ENCODE peak calls at places on chromosomes 4 and X, in four cellular contexts. J, Z, S and X are unnamed samples.
A peak's percentile ranks its signal among the peaks of the same experiment; 100 is the strongest.

GRCh38 chr4:188606635-188607034 is 467.4 kb downstream of the TRIML1 start:
- DNase-seq in S (no peak), J (no peak), Z (no peak), X (no peak)

GRCh38 chr4:174604198-174604597 is 81.9 kb upstream of the HPGD start:
- DNase-seq in S (no peak), J (no peak), Z (no peak), X (no peak)

GRCh38 chr4:7781361-7781760 is 158.3 kb downstream of the AFAP1 start:
- DNase-seq in J (no peak), Z (no peak), S (no peak), X (no peak)

GRCh38 chr4:76200771-76201224 is 12.8 kb downstream of the SCARB2 start:
- DNase-seq in S (no peak), Z (no peak), J (no peak), X (no peak)

GRCh38 chr4:131367441-131367840 is 1781.7 kb upstream of the PCDH10 start:
- DNase-seq in J (no peak), Z (no peak), S (no peak), X (no peak)

GRCh38 chr4:88481557-88481956 is 24.6 kb downstream of the HERC5 start:
- DNase-seq in Z (peak; percentile 22), J (no peak), S (no peak), X (no peak)

GRCh38 chr4:178917756-178918155 is 1475.5 kb upstream of the AGA start:
- DNase-seq in Z (no peak), S (no peak), J (no peak), X (no peak)

GRCh38 chr4:84837751-84838150 is 128.7 kb downstream of the WDFY3 start:
- DNase-seq in J (no peak), Z (no peak), S (no peak), X (no peak)

GRCh38 chrX:78595901-78596502 is 63.1 kb downstream of the RTL3 start:
- DNase-seq in S (no peak), J (no peak), Z (no peak), X (no peak)

GRCh38 chr4:86131456-86131855 is 228.4 kb downstream of the MAPK10 start:
- DNase-seq in J (no peak), Z (no peak), S (no peak), X (no peak)

GRCh38 chrX:44431206-44431605 is 87.7 kb upstream of the EFHC2 start:
- DNase-seq in S (no peak), Z (no peak), J (no peak), X (no peak)

GRCh38 chr4:6183740-6184139 is 16.6 kb downstream of the JAKMIP1 start:
- DNase-seq in S (no peak), J (no peak), Z (no peak), X (peak; percentile 65)

GRCh38 chr4:123784626-123785025 is 388.0 kb downstream of the SPRY1 start:
- DNase-seq in S (no peak), J (no peak), Z (no peak), X (no peak)

GRCh38 chr4:1668488-1668840 is 15.6 kb downstream of the FAM53A start:
- DNase-seq in J (peak; percentile 64), Z (peak; percentile 5), S (no peak), X (no peak)

GRCh38 chr4:121308828-121309227 is 72.0 kb downstream of the QRFPR start:
- DNase-seq in S (no peak), Z (no peak), J (no peak), X (no peak)

GRCh38 chrX:120736989-120737388 is 107.1 kb upstream of the C1GALT1C1 start:
- DNase-seq in S (no peak), Z (no peak), J (no peak), X (no peak)

GRCh38 chr4:793941-794621 is 31.8 kb downstream of the CPLX1 start:
- DNase-seq in J (no peak), Z (no peak), S (peak; percentile 75), X (no peak)

GRCh38 chrX:133359466-133359865 is 55.8 kb downstream of the GPC4 start:
- DNase-seq in S (no peak), J (no peak), Z (no peak), X (no peak)

GRCh38 chrX:85244411-85245210 is 820 bp downstream of the ZNF711 start:
- DNase-seq in Z (peak; percentile 60), J (peak; percentile 39), S (peak; percentile 40), X (peak; percentile 14)

GRCh38 chr4:153137677-153138630 is 66.3 kb upstream of the TRIM2 start:
- DNase-seq in Z (peak; percentile 57), J (no peak), S (no peak), X (no peak)

GRCh38 chr4:125664091-125664767 is 349.5 kb downstream of the FAT4 start:
- DNase-seq in J (no peak), S (no peak), Z (no peak), X (no peak)

GRCh38 chr4:117417856-117418255 is 332.5 kb upstream of the TRAM1L1 start:
- DNase-seq in J (no peak), S (no peak), Z (no peak), X (no peak)

GRCh38 chr4:109119852-109120251 is 182.6 kb downstream of the COL25A1 start:
- DNase-seq in J (no peak), Z (no peak), S (no peak), X (no peak)

GRCh38 chrX:53717205-53717604 is 30.7 kb upstream of the HUWE1 start:
- DNase-seq in Z (no peak), S (peak; percentile 26), J (no peak), X (no peak)

GRCh38 chr4:110059556-110060191 is 138.7 kb downstream of the ELOVL6 start:
- DNase-seq in J (no peak), Z (no peak), S (peak; percentile 54), X (peak; percentile 37)

GRCh38 chr4:101420661-101421060 is 73.3 kb upstream of the PPP3CA start:
- DNase-seq in S (no peak), J (no peak), Z (no peak), X (no peak)

GRCh38 chr4:8240211-8241041 is 29.1 kb upstream of the HTRA3 start:
- DNase-seq in S (no peak), J (peak; percentile 86), Z (no peak), X (no peak)

GRCh38 chrX:130097507-130098201 is 12.6 kb downstream of the ELF4 start:
- DNase-seq in J (peak; percentile 76), S (no peak), Z (peak; percentile 88), X (no peak)

GRCh38 chr4:184459413-184459812 is 14.9 kb downstream of the IRF2 start:
- DNase-seq in Z (no peak), S (no peak), J (no peak), X (no peak)

GRCh38 chr4:6121276-6121850 is 79.0 kb downstream of the JAKMIP1 start:
- DNase-seq in Z (peak; percentile 16), J (no peak), S (no peak), X (no peak)

GRCh38 chr4:140943887-140944515 is 187.8 kb upstream of the TBC1D9 start:
- DNase-seq in J (no peak), Z (no peak), S (no peak), X (no peak)

GRCh38 chr4:122621010-122621616 is at the start of gene IL21:
- DNase-seq in S (no peak), Z (no peak), J (no peak), X (no peak)

GRCh38 chr4:123744664-123745290 is 348.2 kb downstream of the SPRY1 start:
- DNase-seq in S (no peak), Z (no peak), J (no peak), X (no peak)

GRCh38 chr4:93759506-93759905 is 69.0 kb upstream of the ATOH1 start:
- DNase-seq in S (no peak), Z (no peak), J (no peak), X (no peak)

GRCh38 chrX:150762258-150762867 is 69.2 kb downstream of the MTMR1 start:
- DNase-seq in J (no peak), Z (no peak), S (no peak), X (no peak)

GRCh38 chr4:64822405-64822804 is 413.2 kb upstream of the TECRL start:
- DNase-seq in Z (no peak), S (no peak), J (no peak), X (no peak)

DNA sequence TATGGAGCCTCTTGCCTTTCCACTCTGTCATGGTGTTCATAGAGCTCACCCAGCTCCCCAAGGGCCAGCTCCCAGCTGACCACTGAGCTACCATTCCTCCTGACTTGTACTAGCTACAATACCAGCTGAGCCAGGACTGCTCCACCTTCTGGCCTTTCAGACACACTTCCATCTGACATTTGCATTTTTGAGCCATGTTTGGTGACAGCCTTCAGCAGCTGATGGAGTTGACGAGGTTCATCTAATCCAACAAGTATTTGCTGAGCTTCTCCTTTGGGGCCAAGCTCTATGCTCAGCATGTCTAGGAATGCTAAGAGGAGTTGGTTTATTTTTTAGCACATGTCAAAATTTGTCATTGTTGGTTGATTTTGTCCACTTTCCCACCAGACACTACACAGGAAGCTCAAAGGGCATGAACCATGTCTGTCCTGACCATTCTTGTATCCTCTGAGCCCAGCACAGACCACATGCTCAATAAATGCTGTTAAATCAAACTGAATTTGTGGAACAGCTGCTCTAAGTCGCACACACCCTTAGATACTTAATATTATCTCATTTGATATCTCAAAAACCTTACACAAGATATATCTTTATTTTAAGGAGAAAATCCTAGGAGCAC is 142.6 kb upstream of the PPARGC1A start:
- DNase-seq in J (no peak), S (no peak), Z (peak; percentile 4), X (no peak)
- TF ChIP-seq CTCF in J (no peak), S (peak; percentile 14), Z (peak; percentile 27), X (no peak)

GRCh38 chrX:134931550-134931949 is 59.2 kb upstream of the SMIM10 start:
- DNase-seq in J (no peak), Z (no peak), S (no peak), X (no peak)
- TF ChIP-seq CTCF in J (no peak), Z (peak; percentile 11), S (no peak), X (no peak)

DNA sequence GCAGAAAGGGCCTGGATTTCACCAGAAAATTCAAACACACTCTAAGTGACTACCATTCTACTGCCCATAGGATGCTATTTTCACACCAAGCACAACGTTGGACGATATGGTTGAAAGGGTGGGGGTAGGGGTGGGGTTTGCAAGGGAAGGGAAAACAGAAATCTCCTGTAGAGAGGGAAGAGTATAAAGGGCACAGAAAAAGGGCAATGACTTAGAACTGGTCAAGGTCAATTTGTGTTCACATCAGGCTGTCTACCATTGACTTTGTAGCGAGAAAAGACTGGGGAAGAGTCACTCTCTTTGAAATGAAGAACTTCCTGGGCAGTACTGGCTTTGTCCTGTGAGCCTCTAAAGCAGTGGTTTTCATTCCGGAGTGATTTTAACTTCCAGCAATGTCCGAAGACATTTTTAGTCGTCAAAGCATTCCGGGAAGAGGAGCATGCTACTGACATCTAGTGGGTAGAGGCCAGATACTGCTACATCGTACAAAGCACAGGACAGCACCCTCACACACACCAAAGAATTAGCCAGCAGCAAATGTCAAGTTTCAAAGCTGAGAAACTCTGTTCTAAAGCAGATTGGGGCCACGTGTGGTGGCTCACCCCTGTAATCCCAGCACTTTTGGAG is 48.4 kb upstream of the SLC7A3 start:
- DNase-seq in S (no peak), J (no peak), Z (peak; percentile 4), X (peak; percentile 9)
- TF ChIP-seq CTCF in S (peak; percentile 36), J (no peak), Z (peak; percentile 52), X (no peak)

GRCh38 chr4:15756361-15756861 is 21.7 kb upstream of the CD38 start:
- DNase-seq in Z (no peak), S (peak; percentile 34), J (no peak), X (peak; percentile 38)
- TF ChIP-seq CTCF in Z (no peak), S (peak; percentile 47), J (peak; percentile 8), X (peak; percentile 27)